ENCODE peak calls at places on chromosomes 4 and X, in six cellular contexts. One of them, this sample, is unnamed.

GRCh38 chrX:15334561-15334960 is 762 bp downstream of the PIGA start:
- DNase-seq in upper lobe of left lung: no peak
- DNase-seq in fibroblast of lung: no peak
- DNase-seq in right atrium auricular region: no peak
- DNase-seq in glutamatergic neuron: no peak
- DNase-seq in DND-41: peak; percentile 11
- DNase-seq in this sample: no peak

GRCh38 chrX:50812995-50813842 is 775 bp downstream of the SHROOM4 start:
- DNase-seq in fibroblast of lung: peak; percentile 39
- DNase-seq in DND-41: no peak
- DNase-seq in upper lobe of left lung: peak; percentile 30
- DNase-seq in right atrium auricular region: peak; percentile 58
- DNase-seq in glutamatergic neuron: peak; percentile 28
- DNase-seq in this sample: peak; percentile 45

GRCh38 chrX:119694601-119695534 is 1.9 kb upstream of the SEPTIN6 start:
- DNase-seq in upper lobe of left lung: no peak
- DNase-seq in glutamatergic neuron: peak; percentile 25
- DNase-seq in fibroblast of lung: no peak
- DNase-seq in DND-41: no peak
- DNase-seq in right atrium auricular region: no peak
- DNase-seq in this sample: no peak

GRCh38 chr4:6124386-6125102 is 75.8 kb downstream of the JAKMIP1 start:
- DNase-seq in upper lobe of left lung: no peak
- DNase-seq in fibroblast of lung: no peak
- DNase-seq in DND-41: no peak
- DNase-seq in right atrium auricular region: no peak
- DNase-seq in glutamatergic neuron: no peak
- DNase-seq in this sample: no peak

GRCh38 chr4:103915224-103915869 is 195.6 kb upstream of the TACR3 start:
- DNase-seq in fibroblast of lung: peak; percentile 17
- DNase-seq in glutamatergic neuron: no peak
- DNase-seq in DND-41: no peak
- DNase-seq in right atrium auricular region: no peak
- DNase-seq in upper lobe of left lung: no peak
- DNase-seq in this sample: no peak

GRCh38 chr4:185219551-185220344 is 10.3 kb downstream of the SNX25 start:
- DNase-seq in right atrium auricular region: no peak
- DNase-seq in upper lobe of left lung: no peak
- DNase-seq in glutamatergic neuron: no peak
- DNase-seq in fibroblast of lung: peak; percentile 73
- DNase-seq in DND-41: no peak
- DNase-seq in this sample: no peak

GRCh38 chr4:186627226-186627865 is 72.0 kb upstream of the MTNR1A start:
- DNase-seq in upper lobe of left lung: no peak
- DNase-seq in right atrium auricular region: no peak
- DNase-seq in DND-41: no peak
- DNase-seq in fibroblast of lung: peak; percentile 11
- DNase-seq in glutamatergic neuron: no peak
- DNase-seq in this sample: no peak

GRCh38 chr4:26284536-26284935 is 36.3 kb upstream of the RBPJ start:
- DNase-seq in fibroblast of lung: no peak
- DNase-seq in glutamatergic neuron: no peak
- DNase-seq in DND-41: no peak
- DNase-seq in right atrium auricular region: no peak
- DNase-seq in upper lobe of left lung: no peak
- DNase-seq in this sample: no peak

GRCh38 chr4:152197211-152197610 is 338.7 kb downstream of the FBXW7 start:
- DNase-seq in fibroblast of lung: no peak
- DNase-seq in DND-41: no peak
- DNase-seq in upper lobe of left lung: no peak
- DNase-seq in glutamatergic neuron: no peak
- DNase-seq in right atrium auricular region: no peak
- DNase-seq in this sample: no peak

GRCh38 chr4:41686893-41687292 is 61.6 kb downstream of the PHOX2B start:
- DNase-seq in DND-41: no peak
- DNase-seq in fibroblast of lung: no peak
- DNase-seq in upper lobe of left lung: no peak
- DNase-seq in right atrium auricular region: no peak
- DNase-seq in glutamatergic neuron: no peak
- DNase-seq in this sample: no peak

GRCh38 chr4:118284169-118284568 is 68.6 kb downstream of the PRSS12 start:
- DNase-seq in glutamatergic neuron: no peak
- DNase-seq in right atrium auricular region: no peak
- DNase-seq in upper lobe of left lung: no peak
- DNase-seq in DND-41: no peak
- DNase-seq in fibroblast of lung: no peak
- DNase-seq in this sample: no peak

GRCh38 chr4:51842167-51842553 is 793 bp upstream of the DCUN1D4 start:
- DNase-seq in DND-41: no peak
- DNase-seq in right atrium auricular region: peak; percentile 63
- DNase-seq in fibroblast of lung: peak; percentile 42
- DNase-seq in glutamatergic neuron: peak; percentile 39
- DNase-seq in upper lobe of left lung: no peak
- DNase-seq in this sample: no peak

GRCh38 chr4:168502886-168503285 is 6.0 kb downstream of the PALLD start:
- DNase-seq in DND-41: peak; percentile 37
- DNase-seq in fibroblast of lung: no peak
- DNase-seq in upper lobe of left lung: no peak
- DNase-seq in glutamatergic neuron: no peak
- DNase-seq in right atrium auricular region: no peak
- DNase-seq in this sample: no peak

GRCh38 chr4:59825104-59825503 is 1375.0 kb upstream of the ADGRL3 start:
- DNase-seq in fibroblast of lung: no peak
- DNase-seq in DND-41: no peak
- DNase-seq in right atrium auricular region: no peak
- DNase-seq in upper lobe of left lung: no peak
- DNase-seq in glutamatergic neuron: no peak
- DNase-seq in this sample: no peak

GRCh38 chr4:69060651-69061308 is 35.5 kb upstream of the UGT2B7 start:
- DNase-seq in right atrium auricular region: no peak
- DNase-seq in DND-41: no peak
- DNase-seq in upper lobe of left lung: no peak
- DNase-seq in fibroblast of lung: no peak
- DNase-seq in glutamatergic neuron: no peak
- DNase-seq in this sample: no peak

GRCh38 chrX:103688949-103689348 is 2.5 kb upstream of the MORF4L2 start:
- DNase-seq in upper lobe of left lung: no peak
- DNase-seq in right atrium auricular region: no peak
- DNase-seq in glutamatergic neuron: no peak
- DNase-seq in fibroblast of lung: peak; percentile 60
- DNase-seq in DND-41: peak; percentile 6
- DNase-seq in this sample: no peak

GRCh38 chrX:41381685-41382084 is 47.7 kb downstream of the DDX3X start:
- DNase-seq in DND-41: no peak
- DNase-seq in upper lobe of left lung: peak; percentile 73
- DNase-seq in fibroblast of lung: peak; percentile 97
- DNase-seq in glutamatergic neuron: peak; percentile 22
- DNase-seq in right atrium auricular region: peak; percentile 64
- DNase-seq in this sample: no peak

GRCh38 chrX:38282044-38282443 is 45.3 kb downstream of the RPGR start:
- DNase-seq in fibroblast of lung: peak; percentile 47
- DNase-seq in right atrium auricular region: no peak
- DNase-seq in glutamatergic neuron: no peak
- DNase-seq in upper lobe of left lung: no peak
- DNase-seq in DND-41: no peak
- DNase-seq in this sample: no peak

GRCh38 chrX:110444996-110445395 is 86.3 kb downstream of the RTL9 start:
- DNase-seq in right atrium auricular region: no peak
- DNase-seq in DND-41: no peak
- DNase-seq in glutamatergic neuron: no peak
- DNase-seq in fibroblast of lung: no peak
- DNase-seq in upper lobe of left lung: no peak
- DNase-seq in this sample: no peak

GRCh38 chr4:100063355-100063754 is 113.3 kb upstream of the H2AZ1 start:
- DNase-seq in fibroblast of lung: peak; percentile 26
- DNase-seq in DND-41: no peak
- DNase-seq in glutamatergic neuron: no peak
- DNase-seq in right atrium auricular region: no peak
- DNase-seq in upper lobe of left lung: no peak
- DNase-seq in this sample: no peak

GRCh38 chr4:6085028-6085942 is 67.1 kb upstream of the C4orf50 start:
- DNase-seq in glutamatergic neuron: no peak
- DNase-seq in right atrium auricular region: no peak
- DNase-seq in upper lobe of left lung: no peak
- DNase-seq in fibroblast of lung: no peak
- DNase-seq in DND-41: no peak
- DNase-seq in this sample: no peak

GRCh38 chr4:57424231-57424897 is 314.2 kb upstream of the IGFBP7 start:
- DNase-seq in glutamatergic neuron: no peak
- DNase-seq in upper lobe of left lung: no peak
- DNase-seq in right atrium auricular region: peak; percentile 75
- DNase-seq in fibroblast of lung: peak; percentile 59
- DNase-seq in DND-41: no peak
- DNase-seq in this sample: no peak

GRCh38 chrX:79325263-79325958 is 41.7 kb downstream of the ITM2A start:
- DNase-seq in DND-41: no peak
- DNase-seq in right atrium auricular region: no peak
- DNase-seq in fibroblast of lung: no peak
- DNase-seq in upper lobe of left lung: peak; percentile 32
- DNase-seq in glutamatergic neuron: no peak
- DNase-seq in this sample: no peak

GRCh38 chrX:38561126-38561868 is at the start of gene TSPAN7:
- DNase-seq in DND-41: peak; percentile 82
- DNase-seq in glutamatergic neuron: peak; percentile 85
- DNase-seq in fibroblast of lung: peak; percentile 66
- DNase-seq in right atrium auricular region: peak; percentile 70
- DNase-seq in upper lobe of left lung: peak; percentile 78
- DNase-seq in this sample: peak; percentile 80

GRCh38 chr4:96713271-96713670 is 873.4 kb downstream of the PDHA2 start:
- DNase-seq in right atrium auricular region: no peak
- DNase-seq in upper lobe of left lung: no peak
- DNase-seq in DND-41: no peak
- DNase-seq in glutamatergic neuron: no peak
- DNase-seq in fibroblast of lung: no peak
- DNase-seq in this sample: no peak

GRCh38 chr4:81207793-81208192 is 7.2 kb downstream of the PRKG2 start:
- DNase-seq in right atrium auricular region: no peak
- DNase-seq in DND-41: no peak
- DNase-seq in glutamatergic neuron: no peak
- DNase-seq in upper lobe of left lung: no peak
- DNase-seq in fibroblast of lung: peak; percentile 95
- DNase-seq in this sample: no peak

GRCh38 chr4:53800741-53801140 is 209.5 kb upstream of the LNX1 start:
- DNase-seq in glutamatergic neuron: no peak
- DNase-seq in right atrium auricular region: no peak
- DNase-seq in upper lobe of left lung: no peak
- DNase-seq in fibroblast of lung: no peak
- DNase-seq in DND-41: no peak
- DNase-seq in this sample: no peak

GRCh38 chrX:38221391-38221929 is 789 bp upstream of the SRPX start:
- DNase-seq in glutamatergic neuron: no peak
- DNase-seq in upper lobe of left lung: no peak
- DNase-seq in fibroblast of lung: peak; percentile 40
- DNase-seq in DND-41: no peak
- DNase-seq in right atrium auricular region: no peak
- DNase-seq in this sample: no peak

GRCh38 chr4:119825696-119826095 is 197.1 kb upstream of the PDE5A start:
- DNase-seq in DND-41: no peak
- DNase-seq in glutamatergic neuron: no peak
- DNase-seq in upper lobe of left lung: no peak
- DNase-seq in fibroblast of lung: no peak
- DNase-seq in right atrium auricular region: no peak
- DNase-seq in this sample: no peak

GRCh38 chr4:137375111-137375850 is 157.0 kb downstream of the PCDH18 start:
- DNase-seq in DND-41: no peak
- DNase-seq in right atrium auricular region: no peak
- DNase-seq in fibroblast of lung: no peak
- DNase-seq in glutamatergic neuron: no peak
- DNase-seq in upper lobe of left lung: no peak
- DNase-seq in this sample: no peak

GRCh38 chr4:37244583-37245390 is at the start of gene NWD2:
- DNase-seq in right atrium auricular region: no peak
- DNase-seq in DND-41: no peak
- DNase-seq in glutamatergic neuron: peak; percentile 75
- DNase-seq in fibroblast of lung: no peak
- DNase-seq in upper lobe of left lung: no peak
- DNase-seq in this sample: peak; percentile 39

DNA sequence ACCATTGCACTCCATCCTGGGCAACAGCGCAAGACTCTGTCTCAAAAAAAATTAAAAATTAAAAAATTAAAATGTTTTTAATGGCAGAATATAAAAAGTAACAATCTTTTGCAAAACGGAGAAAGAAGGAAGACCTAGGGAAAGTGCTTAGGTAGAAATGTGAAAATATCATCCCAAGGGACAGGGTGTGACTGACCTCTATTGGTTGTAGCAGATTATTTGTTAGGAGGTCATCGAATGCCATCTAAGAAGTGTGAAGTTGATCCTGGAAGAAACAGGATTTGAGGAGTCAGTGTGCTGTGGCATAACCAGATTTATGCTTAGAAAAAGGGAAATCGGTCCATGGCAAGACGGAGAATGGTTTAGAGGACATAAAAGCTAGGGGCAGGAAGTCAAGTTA is 18.1 kb upstream of the C4orf36 start:
- DNase-seq in upper lobe of left lung: no peak
- DNase-seq in DND-41: no peak
- DNase-seq in glutamatergic neuron: no peak
- DNase-seq in right atrium auricular region: no peak
- DNase-seq in fibroblast of lung: no peak
- DNase-seq in this sample: no peak
- TF ChIP-seq CTCF in upper lobe of left lung: no peak
- TF ChIP-seq CTCF in DND-41: peak; percentile 16
- TF ChIP-seq CTCF in glutamatergic neuron: no peak
- TF ChIP-seq CTCF in right atrium auricular region: no peak
- TF ChIP-seq CTCF in fibroblast of lung: no peak
- TF ChIP-seq CTCF in this sample: no peak

GRCh38 chr4:11634283-11634682 is 205.6 kb upstream of the HS3ST1 start:
- DNase-seq in right atrium auricular region: no peak
- DNase-seq in fibroblast of lung: no peak
- DNase-seq in upper lobe of left lung: no peak
- DNase-seq in DND-41: no peak
- DNase-seq in glutamatergic neuron: no peak
- DNase-seq in this sample: no peak
- TF ChIP-seq CTCF in right atrium auricular region: no peak
- TF ChIP-seq CTCF in fibroblast of lung: no peak
- TF ChIP-seq CTCF in upper lobe of left lung: no peak
- TF ChIP-seq CTCF in DND-41: no peak
- TF ChIP-seq CTCF in glutamatergic neuron: no peak
- TF ChIP-seq CTCF in this sample: no peak

GRCh38 chrX:18769812-18770573 is 62.5 kb downstream of the PPEF1 start:
- DNase-seq in DND-41: no peak
- DNase-seq in fibroblast of lung: peak; percentile 48
- DNase-seq in glutamatergic neuron: no peak
- DNase-seq in right atrium auricular region: no peak
- DNase-seq in upper lobe of left lung: no peak
- DNase-seq in this sample: no peak
- TF ChIP-seq CTCF in DND-41: no peak
- TF ChIP-seq CTCF in fibroblast of lung: no peak
- TF ChIP-seq CTCF in glutamatergic neuron: no peak
- TF ChIP-seq CTCF in right atrium auricular region: no peak
- TF ChIP-seq CTCF in upper lobe of left lung: no peak
- TF ChIP-seq CTCF in this sample: peak; percentile 33

DNA sequence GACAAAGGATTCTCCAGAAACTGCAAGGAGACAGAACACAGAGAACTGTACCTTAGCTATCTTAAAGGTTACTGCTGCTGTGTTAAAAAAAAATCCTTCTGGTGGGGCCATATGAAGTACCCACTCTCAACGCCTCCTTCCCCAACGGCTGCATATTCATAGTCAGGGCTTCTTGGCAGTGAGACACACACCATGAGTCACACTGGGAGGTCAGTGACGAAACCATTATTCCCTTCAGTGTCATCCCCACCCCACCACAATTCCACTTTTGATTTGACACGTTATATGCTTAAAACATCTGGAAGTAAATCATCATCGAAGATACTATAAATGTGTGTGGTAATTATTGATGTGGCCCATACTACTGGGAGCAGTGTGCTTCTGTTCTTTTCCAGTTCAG is 271.5 kb downstream of the LDB2 start:
- DNase-seq in DND-41: no peak
- DNase-seq in right atrium auricular region: peak; percentile 69
- DNase-seq in upper lobe of left lung: no peak
- DNase-seq in fibroblast of lung: peak; percentile 96
- DNase-seq in glutamatergic neuron: no peak
- DNase-seq in this sample: no peak
- TF ChIP-seq CTCF in DND-41: no peak
- TF ChIP-seq CTCF in right atrium auricular region: no peak
- TF ChIP-seq CTCF in upper lobe of left lung: no peak
- TF ChIP-seq CTCF in fibroblast of lung: no peak
- TF ChIP-seq CTCF in glutamatergic neuron: no peak
- TF ChIP-seq CTCF in this sample: no peak